ENCODE peak calls at places on chromosome 10, in seven cellular contexts. W, P, G, N, K, F and Y are unnamed samples. For H3K4me1, the result is how much of the 10 kb centered on the place peaks cover.

GRCh38 chr10:87700031-87700796 is 40.5 kb downstream of the PAPSS2 start:
- DNase-seq in F (no peak), W (peak), K (no peak), N (no peak), G (no peak), P (no peak), Y (no peak)

GRCh38 chr10:60896715-60897114 is 47.3 kb downstream of the RHOBTB1 start:
- DNase-seq in N (no peak), K (no peak), P (no peak), F (no peak), W (no peak), G (no peak), Y (no peak)

GRCh38 chr10:66680886-66681285 is 244.9 kb upstream of the LRRTM3 start:
- DNase-seq in K (no peak), W (peak), N (no peak), P (no peak), G (no peak), F (no peak), Y (no peak)

GRCh38 chr10:71748671-71749191 is 24.6 kb downstream of the VSIR start:
- DNase-seq in P (peak), N (no peak), G (no peak), W (no peak), F (peak), K (no peak), Y (no peak)

GRCh38 chr10:91653214-91653875 is 20.5 kb upstream of the PPP1R3C start:
- DNase-seq in W (peak), K (peak), P (no peak), G (no peak), F (no peak), N (no peak), Y (no peak)

GRCh38 chr10:112952282-112952991 is 2.4 kb downstream of the TCF7L2 start:
- DNase-seq in F (peak), N (no peak), W (no peak), G (peak), P (peak), K (peak), Y (peak)

GRCh38 chr10:83222300-83222699 is 917.0 kb upstream of the GHITM start:
- DNase-seq in G (no peak), K (no peak), W (no peak), N (no peak), P (no peak), F (no peak), Y (no peak)

GRCh38 chr10:97065128-97065527 is 120.6 kb downstream of the SLIT1 start:
- DNase-seq in G (no peak), N (no peak), F (no peak), W (peak), P (no peak), K (no peak), Y (no peak)

GRCh38 chr10:95467162-95467599 is 94.0 kb downstream of the SORBS1 start:
- DNase-seq in G (peak), F (peak), P (peak), K (no peak), W (no peak), N (no peak), Y (peak)

GRCh38 chr10:17460732-17461131 is 6.3 kb upstream of the ST8SIA6 start:
- DNase-seq in K (no peak), G (no peak), F (no peak), W (no peak), N (no peak), P (no peak), Y (no peak)

GRCh38 chr10:90314718-90315117 is 543.1 kb downstream of the HTR7 start:
- DNase-seq in P (no peak), G (no peak), N (no peak), K (no peak), F (no peak), W (peak), Y (no peak)

GRCh38 chr10:132448248-132448731 is 51.3 kb downstream of the PWWP2B start:
- DNase-seq in W (peak), G (no peak), N (peak), K (peak), F (peak), P (peak), Y (peak)

GRCh38 chr10:125054216-125054615 is 106.1 kb downstream of the CTBP2 start:
- DNase-seq in K (no peak), N (no peak), G (no peak), W (no peak), F (no peak), P (no peak), Y (no peak)

GRCh38 chr10:110336111-110336721 is 31.5 kb upstream of the SMNDC1 start:
- DNase-seq in F (no peak), P (no peak), K (peak), W (peak), N (peak), G (peak), Y (peak)

GRCh38 chr10:33612551-33612950 is 278.1 kb upstream of the NRP1 start:
- DNase-seq in P (no peak), K (no peak), G (no peak), F (no peak), W (no peak), N (no peak), Y (no peak)

GRCh38 chr10:118259288-118259906 is 82.7 kb downstream of the FAM204A start:
- DNase-seq in G (peak), N (peak), K (peak), F (no peak), P (no peak), W (peak), Y (peak)

GRCh38 chr10:69962746-69963135 is 89.9 kb upstream of the MACROH2A2 start:
- DNase-seq in G (no peak), F (no peak), W (no peak), P (no peak), K (no peak), N (no peak), Y (no peak)

GRCh38 chr10:14648042-14648765 is 126.5 kb downstream of the FAM107B start:
- DNase-seq in G (peak), N (no peak), K (peak), F (peak), W (no peak), P (peak), Y (peak)

GRCh38 chr10:102291221-102291905 is 46.0 kb downstream of the GBF1 start:
- DNase-seq in W (no peak), F (no peak), G (peak), N (no peak), K (no peak), P (no peak), Y (no peak)

DNA sequence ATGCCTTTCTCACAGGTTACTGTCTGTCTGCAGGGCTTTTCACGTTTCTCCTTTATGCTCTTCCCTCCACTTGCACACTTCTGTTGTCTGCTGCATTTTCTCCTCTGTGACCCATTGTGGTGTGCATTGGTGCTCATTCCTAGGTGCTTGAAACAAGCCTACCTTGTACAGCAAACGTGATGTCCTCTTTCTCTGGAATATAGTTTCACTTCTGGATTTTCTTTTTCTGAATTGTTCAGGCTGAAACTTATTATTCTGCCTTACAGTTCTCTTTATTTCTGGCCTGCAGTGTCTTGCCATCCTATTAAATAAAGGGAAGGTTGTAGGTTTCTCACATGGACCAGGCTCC is 128.8 kb upstream of the SAMD8 start:
- DNase-seq in G (no peak), K (no peak), N (no peak), P (no peak), W (no peak), F (no peak), Y (no peak)
- H3K4me1 ChIP-seq in G (under half), K (under half), N (under half), P (under half), W (under half), F (under half), Y (under half)

DNA sequence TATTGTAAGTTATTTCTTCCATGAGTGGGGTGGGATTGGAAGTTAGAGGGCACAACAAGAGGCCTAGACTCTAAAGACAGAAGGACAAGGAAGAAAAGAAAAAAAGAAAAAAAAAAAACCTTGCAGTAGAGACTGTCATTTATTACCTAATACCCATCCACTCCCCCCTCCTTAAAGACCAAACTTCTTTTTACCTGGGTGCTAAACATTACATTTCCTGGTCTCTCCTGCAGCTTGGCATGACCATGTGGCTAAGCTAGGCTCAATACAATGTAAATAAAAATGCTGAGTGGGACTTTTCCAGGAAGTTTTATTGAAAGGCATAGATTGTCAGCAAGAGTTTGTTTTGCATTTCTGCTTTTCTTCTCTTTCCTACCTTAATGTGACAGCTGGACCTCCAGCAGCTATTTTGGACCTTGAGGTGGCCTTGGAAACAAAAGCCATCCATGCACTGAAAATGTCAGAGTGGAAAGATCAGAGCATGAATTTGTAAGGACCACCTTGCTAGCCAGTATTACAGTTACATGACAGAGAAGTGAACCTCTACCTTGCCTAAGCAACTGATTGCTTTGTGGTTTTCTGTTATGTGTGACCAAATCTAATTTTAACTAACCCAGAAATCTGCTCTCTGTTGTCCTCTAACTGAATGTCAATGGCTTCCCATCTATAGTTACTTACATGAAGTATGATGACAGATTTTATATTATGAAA is 81.3 kb upstream of the SFMBT2 start:
- DNase-seq in W (no peak), K (no peak), G (no peak), N (no peak), P (no peak), F (no peak), Y (no peak)
- H3K4me3 ChIP-seq in W (no peak), K (no peak), G (no peak), N (no peak), P (no peak), F (no peak), Y (no peak)

DNA sequence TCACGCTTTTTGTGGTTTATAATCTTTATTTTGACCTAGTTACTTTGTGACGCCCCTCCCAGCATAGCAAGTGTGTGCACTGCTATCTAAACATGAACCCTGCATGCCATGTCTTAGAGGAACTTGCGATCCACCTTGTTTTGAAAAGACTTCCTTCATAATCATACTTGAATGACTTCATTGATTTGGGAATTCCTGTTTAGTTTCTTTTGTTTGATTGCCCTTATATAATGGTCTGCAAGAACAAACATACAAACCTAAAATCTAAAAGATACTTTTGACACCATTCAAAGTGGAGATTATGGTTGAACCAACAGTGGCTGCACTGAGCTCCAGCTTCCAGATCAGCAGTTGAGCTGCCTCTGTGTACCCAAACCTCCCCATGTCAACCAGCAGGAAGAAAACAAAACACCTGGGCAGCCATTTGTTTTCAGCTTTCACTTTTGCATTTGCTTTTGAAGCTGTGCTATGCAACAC is 132.6 kb downstream of the CELF2 start:
- DNase-seq in F (no peak), N (no peak), G (no peak), K (no peak), W (no peak), P (no peak), Y (no peak)
- H3K4me1 ChIP-seq in F (half or more), N (under half), G (half or more), K (under half), W (under half), P (under half), Y (under half)

GRCh38 chr10:62044569-62044968 is 143.1 kb downstream of the ARID5B start:
- DNase-seq in N (no peak), K (no peak), P (no peak), W (no peak), F (no peak), G (no peak), Y (no peak)

GRCh38 chr10:62046522-62047239 is 145.2 kb downstream of the ARID5B start:
- DNase-seq in G (no peak), F (no peak), K (peak), P (peak), N (no peak), W (peak), Y (peak)

GRCh38 chr10:62045765-62046521 is 144.4 kb downstream of the ARID5B start:
- DNase-seq in P (no peak), G (no peak), N (no peak), K (peak), F (no peak), W (peak), Y (no peak)

GRCh38 chr10:62040896-62041295 is 139.4 kb downstream of the ARID5B start:
- DNase-seq in F (no peak), W (no peak), N (no peak), G (no peak), K (no peak), P (no peak), Y (no peak)

GRCh38 chr10:62043493-62043938 is 142.0 kb downstream of the ARID5B start:
- DNase-seq in W (peak), G (no peak), K (peak), N (no peak), F (no peak), P (no peak), Y (peak)
- H3K4me3 ChIP-seq in W (no peak), G (no peak), K (no peak), N (no peak), F (no peak), P (no peak), Y (no peak)

DNA sequence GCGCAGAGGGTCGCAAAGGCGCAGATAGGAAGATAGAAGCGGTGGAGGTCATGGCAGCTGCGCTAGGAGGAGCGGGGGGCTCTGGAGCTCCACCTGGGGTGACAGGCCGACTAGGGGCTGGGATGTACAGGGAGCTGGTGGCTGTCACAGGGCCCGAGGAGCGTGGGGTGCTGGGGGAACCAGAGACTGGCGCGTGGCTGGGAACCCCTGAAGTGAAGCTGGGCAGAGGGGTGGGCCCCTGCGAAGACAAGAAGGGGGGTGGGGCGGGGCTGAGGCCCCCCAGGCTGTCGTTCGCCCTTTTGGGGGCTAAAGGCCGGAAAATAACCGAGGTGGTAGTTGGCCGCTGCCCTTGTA is 6.6 kb upstream of the MYOZ1 start:
- DNase-seq in G (no peak), P (no peak), F (no peak), N (no peak), K (no peak), W (no peak), Y (no peak)
- H3K4me1 ChIP-seq in G (half or more), P (under half), F (under half), N (under half), K (under half), W (under half), Y (under half)